ENCODE peak calls at places on chromosomes 4 and X, in eight cellular contexts. C, T, D, R, F, Z, I and E are unnamed samples.

GRCh38 chr4:142331646-142332045 is 514.5 kb downstream of the INPP4B start:
- DNase-seq in F (no peak), C (no peak), T (peak), Z (no peak), R (no peak), D (no peak), I (no peak), E (no peak)

GRCh38 chr4:40897557-40898203 is 147.9 kb downstream of the NSUN7 start:
- DNase-seq in C (peak), R (peak), F (peak), I (peak), D (peak), T (peak), Z (peak), E (peak)

GRCh38 chr4:80257851-80258250 is 8.6 kb upstream of the FGF5 start:
- DNase-seq in C (no peak), F (no peak), R (no peak), I (no peak), T (no peak), Z (no peak), D (no peak), E (no peak)

GRCh38 chr4:4608214-4608537 is 66.3 kb upstream of the STX18 start:
- DNase-seq in R (no peak), F (no peak), I (no peak), C (no peak), D (no peak), Z (no peak), T (no peak), E (no peak)

GRCh38 chr4:27278615-27279014 is 418.0 kb downstream of the STIM2 start:
- DNase-seq in R (peak), F (peak), I (no peak), T (peak), C (no peak), D (no peak), Z (no peak), E (peak)

GRCh38 chr4:4759883-4760282 is 99.6 kb upstream of the MSX1 start:
- DNase-seq in I (no peak), F (no peak), T (no peak), R (no peak), Z (no peak), D (no peak), C (no peak), E (no peak)

GRCh38 chr4:145557720-145558119 is 61.5 kb upstream of the MMAA start:
- DNase-seq in I (peak), Z (peak), T (peak), R (peak), D (peak), C (peak), F (peak), E (peak)

GRCh38 chr4:59553739-59554126 is 1646.4 kb upstream of the ADGRL3 start:
- DNase-seq in D (no peak), F (peak), C (no peak), R (no peak), I (no peak), T (peak), Z (no peak), E (no peak)

GRCh38 chr4:169337510-169337909 is 66.8 kb upstream of the SH3RF1 start:
- DNase-seq in R (no peak), F (no peak), T (peak), C (no peak), D (no peak), Z (no peak), I (no peak), E (no peak)

GRCh38 chrX:1398431-1399340 is 6.8 kb upstream of the SLC25A6 start:
- DNase-seq in T (no peak), F (no peak), Z (peak), D (peak), C (no peak), I (peak), R (peak), E (no peak)

GRCh38 chr4:165288639-165289428 is 38.6 kb upstream of the MSMO1 start:
- DNase-seq in T (peak), F (peak), D (no peak), C (no peak), R (no peak), Z (no peak), I (no peak), E (no peak)

GRCh38 chr4:92381640-92382039 is 77.9 kb downstream of the GRID2 start:
- DNase-seq in T (peak), I (no peak), F (no peak), D (no peak), C (no peak), Z (no peak), R (no peak), E (no peak)

GRCh38 chr4:115219315-115219840 is 106.0 kb upstream of the NDST4 start:
- DNase-seq in T (no peak), R (no peak), F (no peak), I (no peak), D (no peak), C (no peak), Z (no peak), E (no peak)

GRCh38 chrX:152810403-152810802 is 20.2 kb downstream of the CETN2 start:
- DNase-seq in D (no peak), Z (no peak), R (no peak), F (no peak), C (no peak), T (no peak), I (peak), E (no peak)

GRCh38 chrX:3811331-3812311 is 98.2 kb upstream of the PRKX start:
- DNase-seq in R (peak), D (no peak), I (no peak), T (peak), C (no peak), Z (no peak), F (no peak), E (peak)

GRCh38 chr4:116385583-116385982 is 699.8 kb downstream of the TRAM1L1 start:
- DNase-seq in R (no peak), Z (no peak), C (no peak), I (no peak), D (no peak), F (no peak), T (no peak), E (no peak)

GRCh38 chr4:156889616-156890594 is 81.7 kb downstream of the PDGFC start:
- DNase-seq in Z (peak), T (peak), F (no peak), C (peak), I (no peak), R (peak), D (no peak), E (peak)

GRCh38 chrX:30910124-30910860 is 21.2 kb upstream of the TAB3 start:
- DNase-seq in I (no peak), D (no peak), T (peak), R (no peak), C (no peak), Z (no peak), F (no peak), E (no peak)

GRCh38 chr4:27668001-27668400 is 807.4 kb downstream of the STIM2 start:
- DNase-seq in Z (no peak), I (no peak), T (no peak), D (no peak), C (no peak), F (no peak), R (no peak), E (no peak)

GRCh38 chrX:37347420-37347819 is 1.7 kb upstream of the PRRG1 start:
- DNase-seq in D (no peak), T (peak), R (no peak), I (no peak), Z (no peak), F (no peak), C (no peak), E (no peak)

GRCh38 chr4:56804551-56804950 is 16.9 kb downstream of the SPINK2 start:
- DNase-seq in T (peak), F (no peak), I (no peak), D (no peak), C (no peak), R (no peak), Z (no peak), E (no peak)

DNA sequence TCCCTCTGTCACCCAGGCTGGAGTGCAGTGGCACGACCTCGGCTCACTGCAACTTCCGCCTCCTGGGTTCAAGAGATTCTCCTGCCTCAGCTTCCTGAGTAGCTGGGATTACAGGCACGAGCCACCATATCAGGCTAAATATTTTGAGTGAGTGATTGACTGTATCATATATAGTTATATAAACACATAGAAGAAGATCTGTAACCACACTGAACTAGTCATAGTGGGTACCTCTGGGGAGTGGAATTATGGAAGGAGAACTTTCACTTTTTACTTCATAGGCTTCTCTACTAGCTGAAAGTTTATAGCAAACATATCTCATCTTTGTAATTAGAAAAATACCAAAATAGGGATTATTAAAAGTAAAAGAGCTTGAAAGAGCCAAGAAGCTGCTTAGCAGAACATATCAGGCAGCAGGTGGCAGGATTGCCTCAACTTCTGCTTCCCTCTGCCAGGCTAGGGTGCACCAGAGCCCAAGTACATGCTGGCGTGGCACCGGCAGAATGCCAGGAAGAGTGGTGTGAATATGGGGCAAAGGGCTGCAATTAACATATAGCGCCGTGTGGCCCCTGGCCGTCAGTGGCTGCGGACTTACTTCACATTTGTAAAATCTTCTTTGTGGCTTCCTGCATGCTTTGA is 39.5 kb upstream of the CD40LG start:
- DNase-seq in I (no peak), C (peak), D (no peak), R (peak), T (no peak), Z (peak), F (no peak), E (peak)
- TF ChIP-seq CTCF in I (no peak), C (no peak), D (no peak), R (no peak), T (no peak), Z (peak), F (no peak), E (peak)

GRCh38 chrX:29231800-29232199 is 644.6 kb downstream of the IL1RAPL1 start:
- DNase-seq in F (no peak), R (no peak), D (no peak), T (no peak), Z (no peak), C (no peak), I (no peak), E (no peak)
- TF ChIP-seq CTCF in F (no peak), R (no peak), D (no peak), T (peak), Z (peak), C (no peak), I (no peak), E (no peak)

DNA sequence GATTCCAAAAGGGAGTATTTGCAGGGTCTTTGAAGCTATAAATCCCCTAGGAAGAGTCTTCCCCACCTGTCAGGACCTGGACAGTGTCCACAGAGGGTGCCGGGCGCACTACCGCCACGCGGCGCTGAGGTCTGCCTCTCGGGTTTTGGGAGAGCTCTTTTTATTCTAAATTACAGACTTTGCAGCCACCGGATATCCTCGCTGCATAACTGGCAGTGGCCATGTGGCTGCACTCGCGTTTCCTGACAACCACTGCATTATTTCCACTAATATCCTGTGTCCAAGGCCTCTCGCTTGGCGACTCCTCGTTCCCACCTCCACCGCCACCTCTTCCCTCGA is 608 bp upstream of the TMEM131L start:
- DNase-seq in F (peak), D (peak), C (peak), Z (peak), T (no peak), R (peak), I (peak), E (peak)
- TF ChIP-seq CTCF in F (peak), D (no peak), C (peak), Z (peak), T (peak), R (no peak), I (no peak), E (no peak)

GRCh38 chr4:46931981-46932380 is 22.9 kb upstream of the COX7B2 start:
- DNase-seq in Z (no peak), R (peak), C (no peak), D (no peak), F (no peak), T (peak), I (peak), E (peak)

GRCh38 chr4:46934731-46935130 is 25.7 kb upstream of the COX7B2 start:
- DNase-seq in Z (no peak), D (no peak), C (no peak), I (no peak), T (no peak), F (no peak), R (no peak), E (no peak)

GRCh38 chr4:46933686-46934085 is 24.6 kb upstream of the COX7B2 start:
- DNase-seq in T (peak), F (peak), Z (no peak), D (no peak), I (no peak), R (no peak), C (no peak), E (no peak)

DNA sequence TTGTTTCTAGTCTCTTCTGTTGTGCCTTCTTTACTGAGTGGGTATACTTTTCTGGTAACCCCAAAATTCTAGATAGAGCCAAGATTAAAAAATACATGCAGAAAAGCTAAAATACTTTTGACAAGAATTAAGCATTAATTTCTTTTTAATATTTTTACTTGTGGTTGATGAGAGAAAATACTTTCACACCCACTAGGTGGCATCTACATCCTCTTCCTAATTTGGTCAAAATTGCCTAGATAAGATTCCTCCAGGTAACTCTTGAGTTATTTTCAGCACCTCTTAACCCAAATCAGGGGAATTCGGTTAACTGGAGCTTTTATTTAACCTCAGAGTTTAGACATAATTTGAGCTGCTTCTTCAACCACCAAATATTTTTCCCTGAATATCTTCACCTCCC is 28.4 kb upstream of the COX7B2 start:
- DNase-seq in Z (no peak), D (no peak), T (peak), F (peak), R (no peak), C (no peak), I (no peak), E (no peak)
- TF ChIP-seq CTCF in Z (no peak), D (no peak), T (peak), F (no peak), R (no peak), C (no peak), I (peak), E (no peak)

GRCh38 chr4:170581322-170581721 is 491.6 kb upstream of the AADAT start:
- DNase-seq in Z (no peak), D (no peak), F (no peak), T (no peak), C (no peak), R (no peak), I (no peak), E (no peak)
- TF ChIP-seq CTCF in Z (no peak), D (no peak), F (no peak), T (no peak), C (no peak), R (no peak), I (no peak), E (no peak)

DNA sequence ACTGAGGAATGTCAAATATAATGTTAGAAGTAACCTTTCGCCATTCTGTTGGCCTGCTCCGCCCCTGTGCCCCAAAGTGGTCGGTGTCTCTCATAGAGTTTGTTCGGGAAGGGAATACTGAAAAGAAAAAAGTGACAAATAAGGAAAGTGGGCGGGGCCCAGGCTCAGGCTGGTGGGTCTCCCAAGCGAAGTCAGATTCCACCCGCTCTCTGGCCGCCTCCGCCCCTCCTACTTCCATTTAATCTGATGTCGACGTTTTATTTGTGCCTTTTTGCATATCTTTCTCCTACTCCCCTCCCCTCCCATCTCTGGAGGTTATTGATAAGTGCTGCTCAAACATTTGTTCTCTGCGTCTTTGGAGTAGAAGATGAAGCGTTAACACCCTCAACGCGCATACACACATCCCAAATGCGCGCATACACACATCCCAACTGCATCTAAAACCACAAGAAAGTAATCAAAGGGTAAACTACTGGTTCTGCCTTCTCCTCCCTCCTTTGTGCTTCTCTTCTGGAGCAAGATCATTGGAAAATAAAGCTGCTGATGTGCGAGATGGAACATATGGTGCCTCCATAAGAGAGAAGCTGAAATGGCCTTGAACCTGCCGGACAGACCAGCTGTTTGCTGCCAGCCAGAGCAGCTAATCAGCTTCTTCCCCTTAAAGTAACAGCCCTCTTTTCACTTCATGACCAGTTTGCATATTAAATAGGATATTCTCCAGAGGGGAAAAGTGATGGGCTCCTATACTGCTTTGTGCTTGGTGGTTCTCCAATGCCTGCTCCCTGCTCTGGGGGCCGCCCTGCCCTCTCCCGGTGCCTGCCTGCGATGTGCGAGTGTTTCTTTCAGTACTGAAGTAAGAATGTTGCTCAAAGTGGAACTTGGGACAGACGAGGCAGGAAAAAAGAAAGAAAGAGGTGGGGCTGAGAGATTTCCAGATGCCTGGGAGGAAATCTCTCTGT is 3.1 kb downstream of the MAMLD1 start:
- DNase-seq in R (peak), F (no peak), D (no peak), C (peak), T (peak), I (peak), Z (peak), E (peak)
- TF ChIP-seq CTCF in R (no peak), F (no peak), D (no peak), C (no peak), T (no peak), I (no peak), Z (no peak), E (no peak)

GRCh38 chrX:141669689-141670088 is 28.9 kb downstream of the SPANXD start:
- DNase-seq in F (no peak), T (peak), C (no peak), R (no peak), I (no peak), Z (no peak), D (no peak), E (no peak)
- TF ChIP-seq CTCF in F (no peak), T (no peak), C (no peak), R (no peak), I (no peak), Z (no peak), D (no peak), E (no peak)